ENCODE peak calls at places on chromosomes 2 and 18, in nine cellular contexts. One of them, this sample, is unnamed.

GRCh38 chr2:109230980-109231420 is 102.0 kb downstream of the SH3RF3 start:
- DNase-seq in T-helper 1 cell: no peak
- DNase-seq in left ventricle myocardium inferior: no peak
- DNase-seq in stimulated activated CD8-positive, alpha-beta memory T cell treated with anti-CD3 and anti-CD28 coated beads, Interleukin-2, amount 100 ng/mL, for 1 hour: no peak
- DNase-seq in NCI-H1436 treated with DMSO at 0.1 percent for 48 hours: no peak
- DNase-seq in dorsolateral prefrontal cortex: no peak
- DNase-seq in T-cell: no peak
- DNase-seq in lower lobe of right lung: no peak
- DNase-seq in tibial artery: no peak
- DNase-seq in this sample: no peak

GRCh38 chr2:127067620-127068350 is 39.2 kb downstream of the BIN1 start:
- DNase-seq in NCI-H1436 treated with DMSO at 0.1 percent for 48 hours: no peak
- DNase-seq in left ventricle myocardium inferior: peak
- DNase-seq in stimulated activated CD8-positive, alpha-beta memory T cell treated with anti-CD3 and anti-CD28 coated beads, Interleukin-2, amount 100 ng/mL, for 1 hour: peak
- DNase-seq in T-cell: peak
- DNase-seq in T-helper 1 cell: peak
- DNase-seq in dorsolateral prefrontal cortex: peak
- DNase-seq in lower lobe of right lung: peak
- DNase-seq in tibial artery: peak
- DNase-seq in this sample: peak

GRCh38 chr2:44805391-44805790 is 136.1 kb upstream of the SIX3 start:
- DNase-seq in tibial artery: no peak
- DNase-seq in T-cell: no peak
- DNase-seq in NCI-H1436 treated with DMSO at 0.1 percent for 48 hours: peak
- DNase-seq in stimulated activated CD8-positive, alpha-beta memory T cell treated with anti-CD3 and anti-CD28 coated beads, Interleukin-2, amount 100 ng/mL, for 1 hour: no peak
- DNase-seq in left ventricle myocardium inferior: no peak
- DNase-seq in T-helper 1 cell: no peak
- DNase-seq in lower lobe of right lung: no peak
- DNase-seq in dorsolateral prefrontal cortex: no peak
- DNase-seq in this sample: no peak

GRCh38 chr2:40401896-40402295 is 50.0 kb downstream of the SLC8A1 start:
- DNase-seq in T-cell: no peak
- DNase-seq in left ventricle myocardium inferior: no peak
- DNase-seq in dorsolateral prefrontal cortex: no peak
- DNase-seq in stimulated activated CD8-positive, alpha-beta memory T cell treated with anti-CD3 and anti-CD28 coated beads, Interleukin-2, amount 100 ng/mL, for 1 hour: no peak
- DNase-seq in lower lobe of right lung: no peak
- DNase-seq in T-helper 1 cell: no peak
- DNase-seq in NCI-H1436 treated with DMSO at 0.1 percent for 48 hours: no peak
- DNase-seq in tibial artery: no peak
- DNase-seq in this sample: no peak

GRCh38 chr2:64453710-64454315 is at the start of gene LGALSL:
- DNase-seq in NCI-H1436 treated with DMSO at 0.1 percent for 48 hours: no peak
- DNase-seq in tibial artery: peak
- DNase-seq in lower lobe of right lung: peak
- DNase-seq in T-helper 1 cell: peak
- DNase-seq in left ventricle myocardium inferior: peak
- DNase-seq in stimulated activated CD8-positive, alpha-beta memory T cell treated with anti-CD3 and anti-CD28 coated beads, Interleukin-2, amount 100 ng/mL, for 1 hour: no peak
- DNase-seq in dorsolateral prefrontal cortex: peak
- DNase-seq in T-cell: no peak
- DNase-seq in this sample: peak

GRCh38 chr2:57881998-57882884 is 164.4 kb upstream of the VRK2 start:
- DNase-seq in lower lobe of right lung: no peak
- DNase-seq in T-cell: no peak
- DNase-seq in stimulated activated CD8-positive, alpha-beta memory T cell treated with anti-CD3 and anti-CD28 coated beads, Interleukin-2, amount 100 ng/mL, for 1 hour: no peak
- DNase-seq in dorsolateral prefrontal cortex: no peak
- DNase-seq in left ventricle myocardium inferior: no peak
- DNase-seq in T-helper 1 cell: no peak
- DNase-seq in NCI-H1436 treated with DMSO at 0.1 percent for 48 hours: no peak
- DNase-seq in tibial artery: no peak
- DNase-seq in this sample: no peak

GRCh38 chr2:19480664-19481063 is 122.2 kb upstream of the OSR1 start:
- DNase-seq in left ventricle myocardium inferior: no peak
- DNase-seq in tibial artery: no peak
- DNase-seq in T-helper 1 cell: no peak
- DNase-seq in NCI-H1436 treated with DMSO at 0.1 percent for 48 hours: no peak
- DNase-seq in lower lobe of right lung: no peak
- DNase-seq in dorsolateral prefrontal cortex: no peak
- DNase-seq in T-cell: no peak
- DNase-seq in stimulated activated CD8-positive, alpha-beta memory T cell treated with anti-CD3 and anti-CD28 coated beads, Interleukin-2, amount 100 ng/mL, for 1 hour: no peak
- DNase-seq in this sample: no peak

GRCh38 chr2:225020157-225020864 is 22.0 kb downstream of the DOCK10 start:
- DNase-seq in lower lobe of right lung: no peak
- DNase-seq in dorsolateral prefrontal cortex: no peak
- DNase-seq in tibial artery: no peak
- DNase-seq in T-cell: no peak
- DNase-seq in NCI-H1436 treated with DMSO at 0.1 percent for 48 hours: no peak
- DNase-seq in T-helper 1 cell: no peak
- DNase-seq in left ventricle myocardium inferior: no peak
- DNase-seq in stimulated activated CD8-positive, alpha-beta memory T cell treated with anti-CD3 and anti-CD28 coated beads, Interleukin-2, amount 100 ng/mL, for 1 hour: no peak
- DNase-seq in this sample: no peak

GRCh38 chr2:174223359-174223758 is 25.0 kb downstream of the OLA1 start:
- DNase-seq in T-cell: no peak
- DNase-seq in T-helper 1 cell: no peak
- DNase-seq in left ventricle myocardium inferior: no peak
- DNase-seq in stimulated activated CD8-positive, alpha-beta memory T cell treated with anti-CD3 and anti-CD28 coated beads, Interleukin-2, amount 100 ng/mL, for 1 hour: no peak
- DNase-seq in tibial artery: no peak
- DNase-seq in dorsolateral prefrontal cortex: no peak
- DNase-seq in NCI-H1436 treated with DMSO at 0.1 percent for 48 hours: no peak
- DNase-seq in lower lobe of right lung: no peak
- DNase-seq in this sample: no peak

GRCh38 chr2:45370367-45370766 is 240.7 kb downstream of the SRBD1 start:
- DNase-seq in left ventricle myocardium inferior: no peak
- DNase-seq in T-helper 1 cell: no peak
- DNase-seq in tibial artery: no peak
- DNase-seq in T-cell: no peak
- DNase-seq in lower lobe of right lung: no peak
- DNase-seq in stimulated activated CD8-positive, alpha-beta memory T cell treated with anti-CD3 and anti-CD28 coated beads, Interleukin-2, amount 100 ng/mL, for 1 hour: no peak
- DNase-seq in dorsolateral prefrontal cortex: no peak
- DNase-seq in NCI-H1436 treated with DMSO at 0.1 percent for 48 hours: no peak
- DNase-seq in this sample: no peak

GRCh38 chr2:127197475-127198385 is 22.4 kb downstream of the CYP27C1 start:
- DNase-seq in left ventricle myocardium inferior: peak
- DNase-seq in stimulated activated CD8-positive, alpha-beta memory T cell treated with anti-CD3 and anti-CD28 coated beads, Interleukin-2, amount 100 ng/mL, for 1 hour: peak
- DNase-seq in T-cell: peak
- DNase-seq in dorsolateral prefrontal cortex: no peak
- DNase-seq in NCI-H1436 treated with DMSO at 0.1 percent for 48 hours: no peak
- DNase-seq in tibial artery: no peak
- DNase-seq in T-helper 1 cell: no peak
- DNase-seq in lower lobe of right lung: peak
- DNase-seq in this sample: no peak

GRCh38 chr2:189363559-189363958 is 77.7 kb upstream of the WDR75 start:
- DNase-seq in left ventricle myocardium inferior: no peak
- DNase-seq in NCI-H1436 treated with DMSO at 0.1 percent for 48 hours: no peak
- DNase-seq in lower lobe of right lung: no peak
- DNase-seq in T-helper 1 cell: no peak
- DNase-seq in stimulated activated CD8-positive, alpha-beta memory T cell treated with anti-CD3 and anti-CD28 coated beads, Interleukin-2, amount 100 ng/mL, for 1 hour: no peak
- DNase-seq in dorsolateral prefrontal cortex: no peak
- DNase-seq in T-cell: no peak
- DNase-seq in tibial artery: no peak
- DNase-seq in this sample: no peak

GRCh38 chr18:36411745-36412168 is 114.2 kb downstream of the FHOD3 start:
- DNase-seq in T-helper 1 cell: no peak
- DNase-seq in NCI-H1436 treated with DMSO at 0.1 percent for 48 hours: no peak
- DNase-seq in left ventricle myocardium inferior: no peak
- DNase-seq in T-cell: no peak
- DNase-seq in lower lobe of right lung: no peak
- DNase-seq in tibial artery: no peak
- DNase-seq in stimulated activated CD8-positive, alpha-beta memory T cell treated with anti-CD3 and anti-CD28 coated beads, Interleukin-2, amount 100 ng/mL, for 1 hour: no peak
- DNase-seq in dorsolateral prefrontal cortex: no peak
- DNase-seq in this sample: no peak

GRCh38 chr18:41875094-41875780 is 79.8 kb upstream of the PIK3C3 start:
- DNase-seq in left ventricle myocardium inferior: no peak
- DNase-seq in T-helper 1 cell: no peak
- DNase-seq in stimulated activated CD8-positive, alpha-beta memory T cell treated with anti-CD3 and anti-CD28 coated beads, Interleukin-2, amount 100 ng/mL, for 1 hour: no peak
- DNase-seq in NCI-H1436 treated with DMSO at 0.1 percent for 48 hours: no peak
- DNase-seq in lower lobe of right lung: no peak
- DNase-seq in T-cell: no peak
- DNase-seq in dorsolateral prefrontal cortex: no peak
- DNase-seq in tibial artery: no peak
- DNase-seq in this sample: no peak

GRCh38 chr2:46387292-46387691 is 90.1 kb downstream of the EPAS1 start:
- DNase-seq in stimulated activated CD8-positive, alpha-beta memory T cell treated with anti-CD3 and anti-CD28 coated beads, Interleukin-2, amount 100 ng/mL, for 1 hour: no peak
- DNase-seq in T-cell: no peak
- DNase-seq in NCI-H1436 treated with DMSO at 0.1 percent for 48 hours: no peak
- DNase-seq in dorsolateral prefrontal cortex: no peak
- DNase-seq in T-helper 1 cell: no peak
- DNase-seq in tibial artery: no peak
- DNase-seq in left ventricle myocardium inferior: no peak
- DNase-seq in lower lobe of right lung: no peak
- DNase-seq in this sample: no peak

GRCh38 chr2:176561706-176562105 is 292.5 kb downstream of the MTX2 start:
- DNase-seq in left ventricle myocardium inferior: no peak
- DNase-seq in lower lobe of right lung: no peak
- DNase-seq in tibial artery: no peak
- DNase-seq in T-helper 1 cell: no peak
- DNase-seq in T-cell: no peak
- DNase-seq in NCI-H1436 treated with DMSO at 0.1 percent for 48 hours: no peak
- DNase-seq in dorsolateral prefrontal cortex: no peak
- DNase-seq in stimulated activated CD8-positive, alpha-beta memory T cell treated with anti-CD3 and anti-CD28 coated beads, Interleukin-2, amount 100 ng/mL, for 1 hour: no peak
- DNase-seq in this sample: no peak

GRCh38 chr2:54602736-54603322 is 120.6 kb upstream of the EML6 start:
- DNase-seq in tibial artery: no peak
- DNase-seq in stimulated activated CD8-positive, alpha-beta memory T cell treated with anti-CD3 and anti-CD28 coated beads, Interleukin-2, amount 100 ng/mL, for 1 hour: no peak
- DNase-seq in dorsolateral prefrontal cortex: no peak
- DNase-seq in T-helper 1 cell: no peak
- DNase-seq in NCI-H1436 treated with DMSO at 0.1 percent for 48 hours: no peak
- DNase-seq in lower lobe of right lung: no peak
- DNase-seq in T-cell: no peak
- DNase-seq in left ventricle myocardium inferior: no peak
- DNase-seq in this sample: no peak